ENCODE peak calls at places on chromosomes 5 and 9, in nine cellular contexts. R is head of caudate nucleus, V is cardiac fibroblast, K is naive B cell, G is NCI-H146, X is AG08395, D is hypothalamus, F is cardiac muscle cell, H is occipital lobe. U is an unnamed sample.

GRCh38 chr5:78968781-78969180 is 16.3 kb downstream of the ARSB start:
- DNase-seq in K (no peak), F (no peak), V (no peak), R (no peak), D (no peak), X (no peak), G (peak), H (no peak), U (no peak)

GRCh38 chr9:79221084-79221483 is 350.7 kb upstream of the TLE4 start:
- DNase-seq in H (no peak), V (peak), D (no peak), X (peak), G (no peak), R (no peak), K (no peak), F (no peak), U (no peak)

GRCh38 chr5:79133121-79133656 is 21.6 kb downstream of the BHMT start:
- DNase-seq in X (peak), K (peak), V (peak), D (no peak), F (peak), H (no peak), G (peak), R (no peak), U (peak)

GRCh38 chr9:2216591-2216990 is 201.4 kb downstream of the SMARCA2 start:
- DNase-seq in X (peak), D (no peak), V (peak), H (no peak), F (no peak), R (no peak), K (no peak), G (no peak), U (no peak)

GRCh38 chr5:175765858-175766257 is 105.5 kb upstream of the CPLX2 start:
- DNase-seq in X (no peak), D (no peak), G (no peak), H (no peak), V (no peak), K (no peak), R (no peak), F (no peak), U (no peak)

GRCh38 chr5:35218981-35219380 is 11.3 kb downstream of the PRLR start:
- DNase-seq in H (no peak), F (no peak), R (no peak), V (no peak), K (no peak), G (no peak), D (no peak), X (no peak), U (no peak)

GRCh38 chr9:133795049-133795448 is 56.9 kb upstream of the SARDH start:
- DNase-seq in V (no peak), K (no peak), F (no peak), X (no peak), R (no peak), D (no peak), G (no peak), H (no peak), U (no peak)

GRCh38 chr5:122805481-122805880 is 30.6 kb downstream of the SNX2 start:
- DNase-seq in F (no peak), G (no peak), X (no peak), V (peak), R (no peak), H (no peak), D (no peak), K (no peak), U (no peak)

GRCh38 chr5:173615884-173616576 is 420 bp downstream of the BOD1 start:
- DNase-seq in V (peak), H (peak), G (peak), R (peak), X (peak), D (no peak), F (peak), K (peak), U (peak)

GRCh38 chr9:127035423-127035822 is 87.0 kb downstream of the ANGPTL2 start:
- DNase-seq in V (peak), X (no peak), H (no peak), D (no peak), F (no peak), R (no peak), K (no peak), G (no peak), U (no peak)

GRCh38 chr9:23824241-23825142 is 1.5 kb downstream of the ELAVL2 start:
- DNase-seq in V (no peak), F (peak), R (no peak), X (peak), H (peak), D (no peak), K (no peak), G (no peak), U (no peak)

GRCh38 chr5:158142182-158142581 is 283.2 kb upstream of the CLINT1 start:
- DNase-seq in G (no peak), F (no peak), R (no peak), D (no peak), X (no peak), V (no peak), K (no peak), H (no peak), U (no peak)

GRCh38 chr5:10081584-10081983 is 168.1 kb downstream of the ATPSCKMT start:
- DNase-seq in V (no peak), D (no peak), X (no peak), F (no peak), K (no peak), H (no peak), G (no peak), R (no peak), U (no peak)

U was measured in OCI-LY7.